ENCODE peak calls at places on chromosome 5, in five cellular contexts. X is HepG2, A is upper lobe of left lung, B is esophagus muscularis mucosa, V is transverse colon. W is an unnamed sample.
A peak's percentile ranks its signal among the peaks of the same experiment; 100 is the strongest.

GRCh38 chr5:171158581-171158980 is 150.5 kb upstream of the TLX3 start:
- DNase-seq in V (no peak), A (no peak), X (no peak), B (no peak), W (no peak)

GRCh38 chr5:145965804-145966203 is 29.4 kb downstream of the SH3RF2 start:
- DNase-seq in A (peak; percentile 25), V (no peak), X (no peak), B (no peak), W (no peak)

GRCh38 chr5:137122075-137122474 is 377.1 kb downstream of the SPOCK1 start:
- DNase-seq in X (no peak), V (no peak), B (no peak), A (no peak), W (no peak)

GRCh38 chr5:176180339-176180738 is 57.9 kb upstream of the SIMC1 start:
- DNase-seq in B (no peak), V (no peak), X (no peak), A (no peak), W (no peak)

GRCh38 chr5:75522025-75522424 is 10.3 kb downstream of the POLK start:
- DNase-seq in A (no peak), X (no peak), V (no peak), B (no peak), W (no peak)

GRCh38 chr5:178114325-178115135 is 1.2 kb downstream of the N4BP3 start:
- DNase-seq in X (no peak), V (peak; percentile 45), A (no peak), B (no peak), W (no peak)

GRCh38 chr5:60829490-60830266 is 14.4 kb downstream of the ELOVL7 start:
- DNase-seq in B (no peak), X (no peak), V (no peak), A (no peak), W (no peak)

GRCh38 chr5:166509085-166509484 is 1782.4 kb upstream of the WWC1 start:
- DNase-seq in V (no peak), B (no peak), A (no peak), X (no peak), W (no peak)

GRCh38 chr5:113161806-113162205 is 185.2 kb downstream of the DCP2 start:
- DNase-seq in A (no peak), B (no peak), X (no peak), V (no peak), W (peak; percentile 58)

GRCh38 chr5:123035950-123036390 is 555 bp downstream of the PPIC start:
- DNase-seq in A (peak; percentile 69), X (peak; percentile 22), V (peak; percentile 58), B (no peak), W (peak; percentile 62)

GRCh38 chr5:123036391-123037103 is at the start of gene PPIC:
- DNase-seq in B (peak; percentile 95), V (peak; percentile 91), X (peak; percentile 50), A (peak; percentile 87), W (peak; percentile 82)

GRCh38 chr5:123035320-123035949 is 1.1 kb downstream of the PPIC start:
- DNase-seq in B (no peak), A (peak; percentile 79), V (peak; percentile 63), X (peak; percentile 6), W (peak; percentile 43)

GRCh38 chr5:123039673-123040072 is 3.1 kb upstream of the PPIC start:
- DNase-seq in V (no peak), A (no peak), X (no peak), B (no peak), W (no peak)

GRCh38 chr5:123037104-123037418 is 536 bp upstream of the PPIC start:
- DNase-seq in A (no peak), B (no peak), V (no peak), X (no peak), W (no peak)
- H3K27me3 ChIP-seq in A (no peaks in the 10 kb centered on the region), B (no peaks in the 10 kb centered on the region), V (no peaks in the 10 kb centered on the region), X (no peaks in the 10 kb centered on the region), W (no peaks in the 10 kb centered on the region)

GRCh38 chr5:72066658-72067057 is 40.6 kb upstream of the MAP1B start:
- DNase-seq in B (no peak), A (no peak), V (no peak), X (no peak), W (no peak)

GRCh38 chr5:72067682-72068470 is 39.4 kb upstream of the MAP1B start:
- DNase-seq in V (no peak), A (no peak), X (no peak), B (no peak), W (no peak)

GRCh38 chr5:72065751-72066255 is 41.5 kb upstream of the MAP1B start:
- DNase-seq in A (no peak), X (no peak), B (no peak), V (no peak), W (no peak)

GRCh38 chr5:72063219-72063819 is 44.0 kb upstream of the MAP1B start:
- DNase-seq in V (no peak), A (no peak), X (peak; percentile 14), B (no peak), W (no peak)

DNA sequence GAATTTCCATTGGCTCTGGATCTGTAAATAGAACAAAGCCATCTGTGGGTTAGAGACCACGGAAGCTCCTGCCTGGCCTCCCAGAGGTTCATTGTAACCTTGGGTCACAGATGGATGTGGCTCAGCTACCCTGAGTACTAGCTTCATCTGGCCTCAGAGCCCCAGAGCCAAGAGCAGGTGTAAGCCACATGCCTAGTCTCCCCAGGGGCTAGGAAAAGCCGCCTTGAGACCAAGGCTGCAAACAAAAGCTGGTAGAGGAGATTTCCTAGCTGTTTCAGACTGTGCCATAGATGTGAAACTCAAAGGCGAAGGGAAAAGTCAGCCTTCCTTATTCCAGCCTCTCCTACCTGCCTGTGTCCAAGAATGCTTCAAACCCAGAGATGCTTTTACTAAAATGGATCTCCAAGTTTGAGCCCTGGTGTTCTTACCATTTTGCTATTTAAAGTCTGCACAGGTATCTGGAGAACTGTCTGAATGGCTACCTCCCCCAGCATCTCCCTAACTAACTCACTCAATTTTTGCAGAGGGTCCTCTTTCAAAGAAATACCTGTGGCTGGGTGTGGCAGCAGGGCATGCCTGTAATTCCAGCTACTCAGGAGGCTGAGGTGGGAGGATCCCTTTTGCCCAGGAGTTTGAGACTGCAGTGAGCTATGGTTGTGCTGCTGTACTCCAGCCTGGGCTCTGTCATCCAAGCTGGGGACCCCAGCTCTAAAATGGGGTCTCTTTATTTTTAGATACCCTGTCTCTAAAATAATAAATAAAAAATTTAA is 42.3 kb upstream of the MAP1B start:
- DNase-seq in V (no peak), X (no peak), A (no peak), B (no peak), W (no peak)
- H3K27ac ChIP-seq in V (no peak overlapping the region), X (no peak overlapping the region), A (no peak overlapping the region), B (no peak overlapping the region), W (no peak overlapping the region)

GRCh38 chr5:17315710-17316221 is 98.3 kb downstream of the BASP1 start:
- DNase-seq in A (no peak), V (no peak), X (no peak), B (no peak), W (no peak)

GRCh38 chr5:17314907-17315471 is 97.6 kb downstream of the BASP1 start:
- DNase-seq in X (no peak), V (no peak), A (no peak), B (no peak), W (no peak)

GRCh38 chr5:17308326-17309065 is 91.1 kb downstream of the BASP1 start:
- DNase-seq in X (no peak), A (no peak), B (no peak), V (no peak), W (no peak)

GRCh38 chr5:17309462-17309861 is 92.0 kb downstream of the BASP1 start:
- DNase-seq in X (no peak), V (no peak), B (no peak), A (no peak), W (no peak)

DNA sequence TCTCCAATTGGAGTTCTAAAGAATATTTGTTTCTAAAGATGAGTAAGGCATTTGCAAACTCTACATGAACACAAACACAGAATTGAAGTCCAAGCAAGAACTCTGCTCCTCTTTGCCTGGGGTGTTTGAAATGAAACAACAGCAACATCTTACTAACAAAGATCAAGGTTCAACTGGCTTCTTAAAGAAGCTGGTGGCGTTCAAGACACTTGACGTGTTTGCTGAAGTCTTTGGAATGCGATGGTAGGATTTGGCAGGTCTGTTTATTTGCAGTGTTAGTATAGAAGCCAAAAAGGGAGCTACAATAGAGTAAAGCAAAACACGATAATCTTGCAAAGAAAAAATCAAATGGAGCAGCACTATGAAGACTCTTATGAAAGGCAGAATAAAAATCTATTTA is 94.9 kb downstream of the BASP1 start:
- DNase-seq in B (no peak), A (no peak), X (no peak), V (no peak), W (no peak)
- TF ChIP-seq EP300 in B (no peak), A (no peak), X (no peak), V (no peak), W (no peak)

DNA sequence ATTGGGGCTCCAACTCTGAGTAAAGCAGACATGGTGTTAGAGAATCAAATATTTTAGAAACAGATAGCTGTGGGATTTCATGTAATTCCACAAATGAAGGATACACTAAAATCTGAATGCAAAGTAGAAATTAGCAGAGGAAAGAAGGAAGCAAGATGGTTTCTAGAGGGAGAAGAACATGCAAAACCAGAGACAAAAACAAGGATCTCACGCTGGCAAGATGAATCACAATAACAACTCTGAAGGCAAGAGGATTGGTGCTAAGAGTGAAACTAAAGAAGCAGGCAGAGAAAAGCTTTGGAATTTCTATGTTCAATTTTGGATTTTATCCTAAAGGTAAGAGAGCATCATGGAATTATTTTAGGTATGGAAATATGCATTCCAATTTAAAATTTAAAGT is 857.2 kb upstream of the COX7C start:
- DNase-seq in A (no peak), X (no peak), V (no peak), B (no peak), W (no peak)
- H3K27me3 ChIP-seq in A (no peaks in the 10 kb centered on the region), X (no peaks in the 10 kb centered on the region), V (no peaks in the 10 kb centered on the region), B (no peaks in the 10 kb centered on the region), W (no peaks in the 10 kb centered on the region)

DNA sequence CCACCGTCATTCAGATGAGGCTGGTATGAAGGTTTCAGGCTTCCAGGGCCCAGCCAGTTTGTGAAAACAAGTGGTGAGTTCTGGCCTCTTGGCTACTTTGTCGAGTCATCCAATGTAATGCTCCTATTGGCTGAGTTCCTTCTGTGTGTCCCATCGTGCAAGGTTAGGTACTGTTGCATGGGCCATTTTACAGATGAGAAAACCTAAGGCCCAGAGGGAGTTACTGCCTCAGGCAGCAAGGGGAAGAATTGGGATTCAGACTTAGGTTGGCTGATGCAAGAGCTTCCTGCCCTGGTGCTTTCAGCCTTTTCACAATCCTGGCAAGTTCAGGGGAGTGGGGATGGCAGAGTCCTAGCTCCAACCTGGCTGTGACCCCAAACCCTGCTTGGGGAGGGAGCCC is 17.4 kb upstream of the PITX1 start:
- DNase-seq in V (no peak), X (no peak), B (no peak), A (no peak), W (no peak)
- H3K27ac ChIP-seq in V (no peak overlapping the region), X (no peak overlapping the region), B (no peak overlapping the region), A (no peak overlapping the region), W (no peak overlapping the region)

DNA sequence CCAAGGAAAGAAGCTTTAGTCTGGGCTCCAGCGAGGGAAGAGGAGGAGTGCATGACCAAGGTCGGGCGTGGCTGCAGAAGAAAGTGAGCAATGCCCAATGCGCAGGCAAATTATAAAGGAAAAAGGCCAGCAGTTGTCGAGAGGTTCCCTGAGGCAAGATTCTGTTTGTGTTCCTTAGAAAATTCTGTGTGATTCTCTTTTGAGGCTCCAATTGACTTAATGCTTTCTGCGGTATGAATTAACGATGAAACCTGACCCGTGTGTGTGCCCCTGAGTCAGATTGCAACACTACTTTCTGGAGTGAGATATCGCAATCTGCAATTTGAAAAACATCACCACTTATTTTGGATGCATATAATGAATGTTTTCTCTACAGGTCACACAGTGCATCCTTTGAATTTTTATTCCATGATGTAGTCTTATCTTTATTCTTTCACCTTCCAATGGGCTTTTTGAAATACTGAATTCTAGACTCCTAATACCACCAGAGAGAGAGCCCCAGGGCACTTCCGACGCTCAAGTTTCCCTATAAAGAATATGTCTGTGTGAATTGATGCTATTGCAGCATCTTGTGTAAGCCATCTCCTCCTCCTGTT is 117.9 kb upstream of the IL6ST start:
- DNase-seq in B (no peak), A (no peak), X (no peak), V (no peak), W (peak; percentile 29)
- TF ChIP-seq EP300 in B (no peak), A (no peak), X (no peak), V (no peak), W (no peak)

GRCh38 chr5:78605611-78606010 is 43.0 kb downstream of the LHFPL2 start:
- DNase-seq in X (no peak), V (no peak), A (no peak), B (no peak), W (no peak)
- H3K27me3 ChIP-seq in X (no peaks in the 10 kb centered on the region), V (no peaks in the 10 kb centered on the region), A (no peaks in the 10 kb centered on the region), B (no peaks in the 10 kb centered on the region), W (no peaks in the 10 kb centered on the region)

W was measured in ovary.